ENCODE peak calls at places on chromosomes 6 and 20, in nine cellular contexts. I, R, F, U, K, X, P, M and G are unnamed samples.
A peak's percentile ranks its signal among the peaks of the same experiment; 100 is the strongest.

GRCh38 chr6:147173140-147173539 is 31.1 kb upstream of the STXBP5 start:
- DNase-seq in K (no peak), X (no peak), P (no peak), R (no peak), M (no peak), I (no peak), U (no peak), F (no peak), G (no peak)

GRCh38 chr20:62975812-62976413 is 23.4 kb downstream of the SLC17A9 start:
- DNase-seq in U (no peak), I (no peak), F (no peak), X (no peak), P (no peak), M (no peak), K (no peak), R (no peak), G (no peak)

GRCh38 chr6:110296151-110297028 is 61.8 kb downstream of the METTL24 start:
- DNase-seq in F (no peak), M (no peak), I (no peak), P (no peak), X (no peak), U (no peak), R (no peak), K (no peak), G (no peak)

GRCh38 chr20:57408131-57408530 is 16.9 kb downstream of the RBM38 start:
- DNase-seq in K (no peak), R (no peak), M (no peak), F (no peak), P (no peak), I (no peak), U (no peak), X (no peak), G (no peak)

GRCh38 chr6:29675561-29675960 is 5.4 kb downstream of the ZFP57 start:
- DNase-seq in P (no peak), R (no peak), K (no peak), F (no peak), U (no peak), M (no peak), X (no peak), I (no peak), G (no peak)

GRCh38 chr20:31720486-31721407 is 1.9 kb downstream of the BCL2L1 start:
- DNase-seq in F (no peak), U (no peak), K (no peak), R (no peak), I (no peak), M (peak; percentile 47), X (peak; percentile 42), P (no peak), G (peak; percentile 53)

GRCh38 chr20:50153153-50153499 is 397 bp downstream of the PEDS1 start:
- DNase-seq in X (no peak), F (no peak), U (no peak), P (no peak), I (no peak), K (no peak), M (no peak), R (no peak), G (no peak)

GRCh38 chr20:32988008-32988407 is 16.2 kb downstream of the SUN5 start:
- DNase-seq in X (no peak), U (no peak), F (no peak), K (no peak), R (no peak), M (no peak), P (no peak), I (no peak), G (no peak)

GRCh38 chr6:71394001-71394432 is 105.4 kb downstream of the OGFRL1 start:
- DNase-seq in K (no peak), R (no peak), X (no peak), M (no peak), I (peak; percentile 42), U (no peak), F (no peak), P (peak; percentile 89), G (no peak)

GRCh38 chr6:127015858-127016257 is 102.6 kb upstream of the RSPO3 start:
- DNase-seq in R (no peak), X (no peak), P (no peak), U (no peak), M (no peak), I (no peak), K (no peak), F (no peak), G (no peak)

GRCh38 chr6:69901361-69901760 is 35.0 kb downstream of the COL19A1 start:
- DNase-seq in X (no peak), F (no peak), K (no peak), P (no peak), R (no peak), U (no peak), M (no peak), I (no peak), G (no peak)

GRCh38 chr20:20150241-20150640 is 97.9 kb downstream of the CFAP61 start:
- DNase-seq in M (no peak), I (no peak), K (no peak), P (no peak), U (no peak), R (no peak), X (no peak), F (no peak), G (no peak)

GRCh38 chr6:105968230-105968954 is 117.7 kb upstream of the PRDM1 start:
- DNase-seq in I (no peak), U (no peak), M (no peak), F (no peak), K (no peak), R (no peak), P (no peak), X (no peak), G (no peak)

GRCh38 chr6:110781522-110782200 is 33.6 kb downstream of the CDK19 start:
- DNase-seq in F (no peak), U (no peak), I (no peak), X (peak; percentile 15), R (no peak), M (no peak), P (no peak), K (no peak), G (no peak)

GRCh38 chr20:63082308-63082938 is 75.7 kb upstream of the BHLHE23 start:
- DNase-seq in P (no peak), I (peak; percentile 83), F (peak; percentile 15), U (peak; percentile 22), X (peak; percentile 49), R (peak; percentile 80), K (no peak), M (peak; percentile 58), G (peak; percentile 68)

GRCh38 chr20:18677126-18677525 is 89.3 kb downstream of the DTD1 start:
- DNase-seq in F (no peak), K (no peak), X (no peak), M (no peak), U (no peak), I (no peak), P (no peak), R (no peak), G (no peak)

GRCh38 chr6:42563697-42564495 is at the start of gene UBR2:
- DNase-seq in R (peak; percentile 95), P (peak; percentile 99), I (peak; percentile 95), X (peak; percentile 96), M (peak; percentile 98), F (peak; percentile 98), U (peak; percentile 92), K (peak; percentile 89), G (peak; percentile 97)

GRCh38 chr20:53827996-53828672 is 234.5 kb upstream of the ZNF217 start:
- DNase-seq in F (peak; percentile 29), P (peak; percentile 98), U (no peak), K (no peak), X (no peak), I (peak; percentile 70), R (no peak), M (no peak), G (no peak)

GRCh38 chr6:112139052-112139451 is 51.7 kb downstream of the FAM229B start:
- DNase-seq in M (no peak), F (no peak), X (no peak), R (no peak), P (no peak), I (no peak), K (no peak), U (no peak), G (no peak)

GRCh38 chr6:53112871-53113270 is 35.8 kb downstream of the GCM1 start:
- DNase-seq in M (no peak), I (no peak), R (no peak), U (no peak), P (no peak), X (no peak), F (no peak), K (no peak), G (no peak)

GRCh38 chr20:3074812-3075211 is 3.4 kb downstream of the OXT start:
- DNase-seq in U (no peak), X (no peak), R (no peak), I (no peak), M (no peak), F (no peak), P (no peak), K (no peak), G (no peak)

GRCh38 chr6:52233975-52234823 is 10.1 kb downstream of the IL17F start:
- DNase-seq in X (peak; percentile 73), K (no peak), U (no peak), I (peak; percentile 78), R (peak; percentile 29), F (peak; percentile 6), M (peak; percentile 48), P (peak; percentile 74), G (peak; percentile 74)

GRCh38 chr6:158772172-158772571 is 47.0 kb downstream of the EZR start:
- DNase-seq in F (no peak), R (no peak), P (no peak), M (no peak), I (peak; percentile 12), X (no peak), U (no peak), K (no peak), G (no peak)

GRCh38 chr6:53328375-53328774 is 20.4 kb downstream of the ELOVL5 start:
- DNase-seq in I (no peak), X (no peak), P (no peak), F (no peak), U (no peak), R (no peak), M (no peak), K (no peak), G (no peak)

GRCh38 chr6:154555075-154555677 is 44.7 kb upstream of the CNKSR3 start:
- DNase-seq in I (no peak), R (no peak), K (no peak), U (no peak), M (peak; percentile 70), X (no peak), F (no peak), P (no peak), G (no peak)